ENCODE peak calls at places on chromosome 15, in six cellular contexts. K is GM12878, E is GM23338, N is OCI-LY7, O is astrocyte, P is GM23248. I is an unnamed sample.

GRCh38 chr15:31585231-31585630 is 258.6 kb downstream of the KLF13 start:
- DNase-seq in E (no peak), O (no peak), N (no peak), K (no peak), P (no peak), I (no peak)

GRCh38 chr15:65263313-65263712 is 23.4 kb downstream of the PARP16 start:
- DNase-seq in P (no peak), O (peak; percentile 39), K (no peak), N (no peak), E (no peak), I (no peak)

GRCh38 chr15:56052389-56053045 is 59.1 kb upstream of the NEDD4 start:
- DNase-seq in N (peak; percentile 60), E (peak; percentile 76), O (peak; percentile 42), K (no peak), P (peak; percentile 71), I (peak; percentile 67)

GRCh38 chr15:62059108-62059817 is 984 bp downstream of the VPS13C start:
- DNase-seq in O (no peak), N (peak; percentile 23), P (peak; percentile 40), K (no peak), E (no peak), I (no peak)

GRCh38 chr15:81304226-81304625 is 19.7 kb downstream of the STARD5 start:
- DNase-seq in N (no peak), E (no peak), O (peak; percentile 80), P (peak; percentile 27), K (no peak), I (peak; percentile 65)

GRCh38 chr15:76973362-76973743 is 21.6 kb upstream of the PSTPIP1 start:
- DNase-seq in N (peak; percentile 59), E (peak; percentile 92), K (no peak), O (no peak), P (peak; percentile 56), I (no peak)

GRCh38 chr15:74506515-74506840 is 34.5 kb upstream of the ARID3B start:
- DNase-seq in O (no peak), K (no peak), N (no peak), P (no peak), E (no peak), I (no peak)

GRCh38 chr15:38260077-38260476 is 7.4 kb downstream of the SPRED1 start:
- DNase-seq in E (peak; percentile 80), N (no peak), O (peak; percentile 61), P (peak; percentile 38), K (no peak), I (no peak)

GRCh38 chr15:73873889-73874511 is 636 bp downstream of the TBC1D21 start:
- DNase-seq in E (peak; percentile 82), P (peak; percentile 64), O (peak; percentile 22), K (no peak), N (peak; percentile 64), I (no peak)

GRCh38 chr15:31456329-31457060 is 129.9 kb downstream of the KLF13 start:
- DNase-seq in P (no peak), E (no peak), K (no peak), O (no peak), N (no peak), I (no peak)

GRCh38 chr15:72591361-72591760 is 63.1 kb upstream of the GOLGA6B start:
- DNase-seq in N (no peak), K (no peak), E (no peak), O (peak; percentile 77), P (peak; percentile 52), I (peak; percentile 83)

GRCh38 chr15:81087121-81087520 is 46.9 kb upstream of the CFAP161 start:
- DNase-seq in N (no peak), E (no peak), O (no peak), K (no peak), P (peak; percentile 68), I (no peak)

GRCh38 chr15:92277776-92278175 is 115.9 kb upstream of the ST8SIA2 start:
- DNase-seq in P (peak; percentile 48), K (no peak), O (no peak), N (peak; percentile 11), E (peak; percentile 37), I (no peak)

GRCh38 chr15:77784361-77785292 is 151.9 kb upstream of the LINGO1 start:
- DNase-seq in N (peak; percentile 38), E (peak; percentile 87), O (no peak), P (peak; percentile 61), K (no peak), I (peak; percentile 94)

GRCh38 chr15:22870865-22871264 is 32.4 kb downstream of the NIPA2 start:
- DNase-seq in P (no peak), K (no peak), O (no peak), E (no peak), N (no peak), I (no peak)

GRCh38 chr15:41530363-41530956 is 13.6 kb downstream of the RPAP1 start:
- DNase-seq in E (no peak), N (peak; percentile 32), O (no peak), P (no peak), K (no peak), I (no peak)

GRCh38 chr15:31365655-31366127 is 39.1 kb downstream of the KLF13 start:
- DNase-seq in E (peak; percentile 92), K (no peak), P (peak; percentile 96), N (peak; percentile 75), O (peak; percentile 38), I (peak; percentile 99)

GRCh38 chr15:39948817-39949216 is 14.9 kb downstream of the EIF2AK4 start:
- DNase-seq in O (no peak), K (no peak), N (no peak), E (no peak), P (no peak), I (no peak)

GRCh38 chr15:39530446-39531342 is 50.2 kb upstream of the THBS1 start:
- DNase-seq in N (no peak), P (peak; percentile 24), K (no peak), O (no peak), E (peak; percentile 80), I (no peak)

GRCh38 chr15:95087253-95087609 is 855.9 kb downstream of the MCTP2 start:
- DNase-seq in E (no peak), N (no peak), P (no peak), O (peak; percentile 3), K (no peak), I (no peak)

GRCh38 chr15:79164465-79164864 is 73.9 kb upstream of the RASGRF1 start:
- DNase-seq in P (no peak), O (no peak), K (no peak), N (no peak), E (no peak), I (no peak)

GRCh38 chr15:79166311-79166955 is 75.9 kb upstream of the RASGRF1 start:
- DNase-seq in E (no peak), O (no peak), N (no peak), P (no peak), K (no peak), I (no peak)

GRCh38 chr15:79161837-79162508 is 71.4 kb upstream of the RASGRF1 start:
- DNase-seq in E (no peak), K (no peak), O (no peak), P (no peak), N (no peak), I (no peak)

GRCh38 chr15:79163395-79163794 is 72.8 kb upstream of the RASGRF1 start:
- DNase-seq in E (no peak), N (no peak), P (no peak), K (no peak), O (no peak), I (no peak)

GRCh38 chr15:79164043-79164442 is 73.5 kb upstream of the RASGRF1 start:
- DNase-seq in N (no peak), K (no peak), E (no peak), O (no peak), P (no peak), I (no peak)
- H3K4me3 ChIP-seq in N (no peak overlapping the region), K (no peak overlapping the region), E (no peak overlapping the region), O (no peak overlapping the region), P (no peak overlapping the region), I (no peak overlapping the region)

GRCh38 chr15:37148714-37149113 is 48.4 kb upstream of the MEIS2 start:
- DNase-seq in K (no peak), O (no peak), N (no peak), P (no peak), E (no peak), I (no peak)
- H3K27ac ChIP-seq in K (no peak overlapping the region), O (no peak overlapping the region), N (no peak overlapping the region), P (no peak overlapping the region), E (no peak overlapping the region), I (no peak overlapping the region)

DNA sequence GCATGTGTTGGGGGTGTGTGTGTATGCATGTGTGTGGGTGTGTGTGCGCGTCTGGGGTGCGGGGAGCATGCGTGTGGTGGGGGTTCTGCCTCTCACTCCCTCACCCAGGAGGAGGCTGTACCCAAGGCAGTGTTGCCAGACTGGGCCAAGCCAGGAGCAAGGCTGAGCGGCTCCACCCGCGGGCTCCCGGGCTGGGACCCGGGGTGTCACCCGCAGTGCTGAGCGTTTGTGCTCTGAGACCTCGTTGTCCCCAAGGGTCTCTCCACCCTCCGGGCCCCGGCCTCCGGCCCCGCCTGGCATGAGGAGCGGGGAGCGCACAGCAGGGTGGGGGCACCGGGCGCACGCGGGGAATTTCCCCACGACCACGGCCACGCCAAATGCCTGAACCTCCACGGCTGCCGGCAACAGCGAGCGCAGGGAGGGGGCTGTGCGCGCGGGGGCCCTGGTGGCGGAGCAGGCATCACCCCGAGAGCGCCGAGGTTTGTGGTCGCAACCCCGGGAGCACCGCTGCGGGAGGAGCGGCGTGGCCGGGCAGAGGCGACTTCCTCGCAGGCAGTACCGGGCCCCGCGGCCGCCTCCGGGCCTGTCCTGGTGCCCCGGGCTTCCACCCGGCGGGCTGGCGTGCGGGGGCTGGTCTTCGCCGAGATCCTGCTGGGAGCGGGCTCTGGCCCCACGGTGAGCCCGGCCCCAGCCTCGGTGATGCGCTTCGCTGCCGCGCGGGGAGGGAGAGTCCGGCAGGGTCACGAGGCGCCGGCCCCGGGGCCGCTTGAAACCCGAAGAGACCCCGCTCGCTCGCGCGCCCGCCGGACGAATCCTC is 7.4 kb upstream of the OCA2 start:
- DNase-seq in P (peak; percentile 58), E (peak; percentile 34), N (no peak), O (no peak), K (no peak), I (peak; percentile 92)
- H3K4me3 ChIP-seq in P (peak overlapping the region; percentile 75), E (peak overlapping the region; percentile 72), N (no peak overlapping the region), O (peak overlapping the region; percentile 71), K (peak overlapping the region; percentile 32), I (peak overlapping the region; percentile 71)

GRCh38 chr15:69305204-69305931 is 6.7 kb downstream of the PAQR5 start:
- DNase-seq in P (peak; percentile 95), K (no peak), N (no peak), E (peak; percentile 20), O (peak; percentile 88), I (peak; percentile 95)
- H3K27ac ChIP-seq in P (peak overlapping the region; percentile 86), K (no peak overlapping the region), N (no peak overlapping the region), E (peak overlapping the region; percentile 75), O (peak overlapping the region; percentile 81), I (peak overlapping the region; percentile 80)

GRCh38 chr15:101201411-101202174 is 50.3 kb downstream of the CHSY1 start:
- DNase-seq in P (peak; percentile 98), N (no peak), O (peak; percentile 98), E (peak; percentile 93), K (no peak), I (peak; percentile 90)
- H3K4me3 ChIP-seq in P (peak overlapping the region; percentile 57), N (no peak overlapping the region), O (peak overlapping the region; percentile 40), E (no peak overlapping the region), K (no peak overlapping the region), I (peak overlapping the region; percentile 26)

GRCh38 chr15:71114066-71114680 is 1.1 kb upstream of the THSD4 start:
- DNase-seq in K (no peak), P (no peak), O (no peak), N (no peak), E (peak; percentile 69), I (no peak)
- H3K27ac ChIP-seq in K (no peak overlapping the region), P (no peak overlapping the region), O (no peak overlapping the region), N (no peak overlapping the region), E (no peak overlapping the region), I (no peak overlapping the region)

GRCh38 chr15:83919319-83919830 is 265.5 kb downstream of the ADAMTSL3 start:
- DNase-seq in O (no peak), K (peak; percentile 71), E (no peak), P (no peak), N (no peak), I (no peak)
- H3K4me3 ChIP-seq in O (no peak overlapping the region), K (peak overlapping the region; percentile 3), E (no peak overlapping the region), P (no peak overlapping the region), N (no peak overlapping the region), I (no peak overlapping the region)

GRCh38 chr15:52491460-52491859 is 37.2 kb downstream of the MYO5A start:
- DNase-seq in N (no peak), O (no peak), P (peak; percentile 67), K (no peak), E (no peak), I (no peak)
- H3K27ac ChIP-seq in N (no peak overlapping the region), O (no peak overlapping the region), P (peak overlapping the region; percentile 4), K (no peak overlapping the region), E (no peak overlapping the region), I (no peak overlapping the region)